ENCODE peak calls at places on chromosome 14, in ten cellular contexts. I is GM12865; D is skeletal muscle cell; N is lung; T is prostate gland; V is CD4-positive, CD25-positive, alpha-beta regulatory T cell; E is endothelial cell of umbilical vein; C is hepatocyte; Q is naive thymus-derived CD4-positive, alpha-beta T cell; F is astrocyte. K is an unnamed sample.

GRCh38 chr14:104314251-104314941 is 176.0 kb downstream of the KIF26A start:
- DNase-seq in E (no peak), N (no peak), D (no peak), V (no peak), I (no peak), F (no peak), C (no peak), T (no peak), Q (no peak), K (no peak)

GRCh38 chr14:59252772-59253500 is 64.5 kb downstream of the DAAM1 start:
- DNase-seq in F (no peak), I (no peak), Q (no peak), V (no peak), D (no peak), C (no peak), E (no peak), T (no peak), N (no peak), K (no peak)

GRCh38 chr14:21668377-21668776 is 5.2 kb downstream of the OR4E1 start:
- DNase-seq in V (no peak), D (no peak), N (no peak), F (no peak), I (no peak), E (peak), T (no peak), C (peak), Q (no peak), K (no peak)

GRCh38 chr14:68503186-68503825 is 289.6 kb downstream of the ZFP36L1 start:
- DNase-seq in Q (no peak), N (no peak), V (no peak), E (no peak), D (no peak), F (no peak), C (no peak), I (no peak), T (no peak), K (no peak)

GRCh38 chr14:36604757-36605505 is 22.5 kb upstream of the NKX2-8 start:
- DNase-seq in Q (no peak), F (peak), I (peak), E (peak), C (peak), D (peak), V (no peak), N (peak), T (peak), K (peak)

GRCh38 chr14:93880025-93880820 is 46.9 kb upstream of the FAM181A start:
- DNase-seq in D (no peak), C (no peak), Q (no peak), F (no peak), N (no peak), I (no peak), E (no peak), T (no peak), V (no peak), K (no peak)

GRCh38 chr14:31059152-31059924 is 33.2 kb upstream of the STRN3 start:
- DNase-seq in V (no peak), E (no peak), C (peak), F (peak), Q (no peak), D (peak), N (peak), I (no peak), T (no peak), K (no peak)

GRCh38 chr14:59428581-59429012 is 36.6 kb downstream of the GPR135 start:
- DNase-seq in T (no peak), C (no peak), F (peak), I (no peak), Q (no peak), E (peak), N (no peak), D (peak), V (no peak), K (no peak)

GRCh38 chr14:49975799-49976198 is 82.9 kb downstream of the ARF6 start:
- DNase-seq in F (no peak), T (no peak), N (no peak), V (no peak), I (no peak), Q (no peak), E (no peak), C (no peak), D (no peak), K (no peak)

GRCh38 chr14:59844414-59844813 is 26.2 kb downstream of the RTN1 start:
- DNase-seq in E (no peak), C (no peak), N (no peak), F (no peak), I (no peak), V (no peak), Q (no peak), T (no peak), D (no peak), K (no peak)

GRCh38 chr14:64745511-64746041 is 41.4 kb downstream of the PLEKHG3 start:
- DNase-seq in Q (no peak), F (peak), V (no peak), N (no peak), T (no peak), E (no peak), D (no peak), I (no peak), C (no peak), K (no peak)

GRCh38 chr14:71555654-71556559 is 376.3 kb upstream of the RGS6 start:
- DNase-seq in I (peak), T (no peak), D (no peak), E (peak), Q (peak), N (no peak), V (peak), F (peak), C (peak), K (peak)

GRCh38 chr14:104143521-104144452 is 5.4 kb downstream of the KIF26A start:
- DNase-seq in T (no peak), D (no peak), V (no peak), F (no peak), Q (no peak), N (no peak), E (no peak), C (no peak), I (no peak), K (no peak)

GRCh38 chr14:73465833-73466532 is 7.6 kb upstream of the NUMB start:
- DNase-seq in T (no peak), E (peak), F (no peak), C (no peak), V (no peak), N (no peak), D (no peak), I (no peak), Q (no peak), K (no peak)

GRCh38 chr14:32263939-32264567 is 61.0 kb upstream of the RNU6-8 start:
- DNase-seq in E (no peak), Q (no peak), C (no peak), I (no peak), D (no peak), V (no peak), N (no peak), T (no peak), F (no peak), K (no peak)

GRCh38 chr14:73743431-73743931 is 29.3 kb upstream of the PNMA1 start:
- DNase-seq in F (no peak), V (peak), E (peak), I (peak), D (no peak), Q (peak), C (peak), N (peak), T (no peak), K (peak)

GRCh38 chr14:28603606-28604005 is 163.0 kb upstream of the FOXG1 start:
- DNase-seq in F (peak), Q (no peak), T (peak), E (no peak), N (no peak), V (no peak), C (no peak), D (peak), I (no peak), K (no peak)

GRCh38 chr14:56342419-56342901 is 224.2 kb downstream of the PELI2 start:
- DNase-seq in T (no peak), F (peak), N (no peak), E (peak), C (no peak), I (peak), Q (no peak), D (peak), V (no peak), K (peak)

GRCh38 chr14:81655423-81656314 is 122.0 kb upstream of the SEL1L start:
- DNase-seq in N (no peak), Q (no peak), I (peak), E (no peak), C (peak), V (no peak), D (no peak), T (no peak), F (no peak), K (no peak)

GRCh38 chr14:63654346-63654745 is 12.7 kb upstream of the WDR89 start:
- DNase-seq in E (no peak), Q (no peak), I (no peak), V (no peak), N (no peak), C (no peak), F (peak), T (no peak), D (no peak), K (no peak)

GRCh38 chr14:50497351-50497750 is 35.0 kb downstream of the MAP4K5 start:
- DNase-seq in Q (no peak), F (no peak), D (no peak), T (no peak), C (no peak), I (no peak), V (no peak), E (no peak), N (no peak), K (no peak)

GRCh38 chr14:49954171-49954631 is 61.3 kb downstream of the ARF6 start:
- DNase-seq in C (no peak), T (no peak), N (peak), D (no peak), E (no peak), F (no peak), V (no peak), Q (no peak), I (no peak), K (no peak)

GRCh38 chr14:59123975-59124374 is 64.5 kb upstream of the DAAM1 start:
- DNase-seq in N (no peak), I (no peak), F (no peak), T (no peak), V (no peak), D (no peak), Q (no peak), E (no peak), C (peak), K (peak)

GRCh38 chr14:100292776-100293461 is 13.3 kb downstream of the SLC25A29 start:
- DNase-seq in E (no peak), V (no peak), C (no peak), N (no peak), D (no peak), Q (no peak), I (no peak), F (no peak), T (no peak), K (no peak)

GRCh38 chr14:95197498-95198010 is 40.2 kb upstream of the DICER1 start:
- DNase-seq in D (no peak), Q (no peak), V (no peak), E (no peak), F (no peak), N (no peak), I (no peak), T (peak), C (peak), K (no peak)

GRCh38 chr14:33931439-33931838 is 19.4 kb downstream of the EGLN3 start:
- DNase-seq in T (no peak), V (no peak), I (no peak), D (no peak), E (no peak), N (no peak), Q (no peak), F (no peak), C (no peak), K (no peak)

GRCh38 chr14:104387000-104387384 is 192.6 kb upstream of the C14orf180 start:
- DNase-seq in Q (no peak), D (no peak), C (no peak), F (no peak), T (no peak), E (no peak), N (no peak), I (peak), V (no peak), K (no peak)

GRCh38 chr14:39368261-39368959 is 63.8 kb downstream of the FBXO33 start:
- DNase-seq in D (peak), I (peak), C (peak), N (no peak), F (peak), V (no peak), Q (no peak), T (peak), E (peak), K (peak)

GRCh38 chr14:31592619-31593018 is 31.4 kb downstream of the NUBPL start:
- DNase-seq in T (no peak), F (no peak), V (no peak), C (no peak), I (no peak), E (no peak), D (peak), N (no peak), Q (no peak), K (no peak)

GRCh38 chr14:72543325-72543724 is 350.6 kb downstream of the DPF3 start:
- DNase-seq in D (peak), N (no peak), T (no peak), F (no peak), I (no peak), C (no peak), V (no peak), E (no peak), Q (no peak), K (no peak)

GRCh38 chr14:64705406-64706118 is 1.3 kb downstream of the PLEKHG3 start:
- DNase-seq in E (no peak), V (no peak), C (peak), T (peak), Q (no peak), I (no peak), N (no peak), D (no peak), F (no peak), K (no peak)

GRCh38 chr14:77303417-77304156 is 17.1 kb downstream of the POMT2 start:
- DNase-seq in D (peak), Q (no peak), T (no peak), I (peak), N (peak), E (peak), C (peak), F (peak), V (no peak), K (no peak)

GRCh38 chr14:43119672-43120071 is 1387.4 kb downstream of the FSCB start:
- DNase-seq in C (no peak), I (no peak), F (no peak), D (no peak), T (no peak), N (no peak), V (no peak), E (no peak), Q (no peak), K (no peak)

GRCh38 chr14:46344327-46344937 is 307.1 kb downstream of the RPL10L start:
- DNase-seq in D (no peak), N (no peak), V (no peak), I (peak), Q (no peak), E (peak), F (peak), C (peak), T (no peak), K (peak)

DNA sequence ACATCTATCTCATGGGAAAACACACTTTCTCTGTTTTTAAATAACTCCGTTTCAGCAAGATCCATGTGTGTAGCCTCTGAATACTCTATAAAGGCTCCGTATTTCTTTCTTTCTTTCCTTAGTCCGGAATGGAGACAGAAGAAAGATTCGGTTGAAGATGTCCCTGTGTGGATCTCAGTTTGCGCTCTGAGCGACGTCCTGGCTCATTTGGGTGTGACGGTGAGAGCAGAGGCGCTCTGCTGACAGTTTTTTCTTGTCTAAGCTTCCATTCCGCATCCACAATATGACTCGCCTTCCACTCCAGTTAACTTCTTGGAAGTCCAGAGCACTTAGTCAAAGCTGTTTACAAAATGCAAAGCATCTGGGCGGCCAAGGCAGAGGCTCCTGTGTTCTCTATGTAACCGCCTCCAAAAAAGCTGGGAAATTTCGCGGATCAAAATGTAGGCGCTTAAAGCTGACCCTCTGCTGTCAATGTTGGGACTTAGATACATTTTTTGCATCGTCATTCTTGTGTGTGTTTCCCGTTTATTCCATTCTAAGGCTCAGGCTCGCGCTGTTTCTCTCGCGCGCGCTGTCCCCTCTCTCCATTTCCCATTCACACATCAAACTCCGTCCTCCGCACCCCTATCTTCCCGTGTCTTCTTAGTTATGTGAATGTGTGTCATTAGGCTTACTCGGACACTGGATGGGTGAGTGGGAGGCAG is 910 bp upstream of the FLRT2 start:
- DNase-seq in C (peak), V (no peak), I (no peak), T (no peak), D (no peak), Q (no peak), N (no peak), F (peak), E (peak), K (no peak)
- H3K4me3 ChIP-seq in C (peak), V (no peak), I (no peak), T (peak), D (peak), Q (no peak), N (no peak), F (peak), E (peak), K (no peak)

GRCh38 chr14:103016594-103016993 is 40.8 kb downstream of the CDC42BPB start:
- DNase-seq in D (no peak), E (no peak), V (no peak), T (no peak), C (no peak), I (no peak), F (no peak), Q (no peak), N (no peak), K (no peak)

GRCh38 chr14:103013028-103013427 is 44.3 kb downstream of the CDC42BPB start:
- DNase-seq in T (no peak), V (no peak), F (no peak), Q (no peak), C (no peak), N (no peak), E (no peak), D (no peak), I (no peak), K (no peak)

GRCh38 chr14:103016071-103016470 is 41.3 kb downstream of the CDC42BPB start:
- DNase-seq in V (no peak), N (no peak), I (no peak), T (peak), F (no peak), C (no peak), D (no peak), Q (no peak), E (no peak), K (no peak)

GRCh38 chr14:103015426-103015825 is 41.9 kb downstream of the CDC42BPB start:
- DNase-seq in E (peak), V (no peak), C (no peak), T (no peak), Q (no peak), I (no peak), D (no peak), N (no peak), F (no peak), K (no peak)

GRCh38 chr14:103014466-103015319 is 42.7 kb downstream of the CDC42BPB start:
- DNase-seq in T (no peak), F (peak), V (no peak), E (peak), N (no peak), D (no peak), C (no peak), I (peak), Q (no peak), K (no peak)
- H3K4me3 ChIP-seq in T (no peak), F (no peak), V (no peak), E (peak), N (no peak), D (no peak), C (no peak), I (no peak), Q (no peak), K (no peak)

DNA sequence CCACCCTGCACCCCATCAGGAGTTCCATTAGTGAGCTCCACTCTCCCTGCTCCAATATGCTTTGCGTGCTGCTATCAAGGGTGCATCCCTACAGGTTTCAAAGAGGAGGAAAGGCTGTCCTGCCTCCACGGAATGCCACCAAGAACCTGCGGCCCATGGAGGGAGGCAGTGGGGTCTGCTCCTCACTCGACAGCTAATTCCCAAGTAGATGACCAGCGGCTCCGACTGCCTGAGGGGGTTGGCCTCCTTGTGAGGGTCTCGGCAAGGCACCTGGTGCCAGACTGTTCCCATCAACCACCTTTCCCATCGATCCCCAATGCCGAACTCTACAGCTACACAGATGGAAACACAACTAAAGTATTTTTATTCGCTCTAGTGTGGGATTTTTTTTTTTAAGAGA is 36.0 kb downstream of the AMN start:
- DNase-seq in F (no peak), N (no peak), T (no peak), V (no peak), Q (no peak), C (no peak), E (no peak), D (no peak), I (no peak), K (no peak)
- H3K4me3 ChIP-seq in F (no peak), N (no peak), T (no peak), V (no peak), Q (no peak), C (no peak), E (no peak), D (no peak), I (no peak), K (no peak)

GRCh38 chr14:102811971-102812370 is 34.7 kb downstream of the TRAF3 start:
- DNase-seq in E (no peak), F (no peak), Q (no peak), N (no peak), D (no peak), T (no peak), V (no peak), I (no peak), C (no peak), K (no peak)
- H3K4me3 ChIP-seq in E (no peak), F (no peak), Q (no peak), N (no peak), D (no peak), T (no peak), V (peak), I (no peak), C (no peak), K (no peak)

DNA sequence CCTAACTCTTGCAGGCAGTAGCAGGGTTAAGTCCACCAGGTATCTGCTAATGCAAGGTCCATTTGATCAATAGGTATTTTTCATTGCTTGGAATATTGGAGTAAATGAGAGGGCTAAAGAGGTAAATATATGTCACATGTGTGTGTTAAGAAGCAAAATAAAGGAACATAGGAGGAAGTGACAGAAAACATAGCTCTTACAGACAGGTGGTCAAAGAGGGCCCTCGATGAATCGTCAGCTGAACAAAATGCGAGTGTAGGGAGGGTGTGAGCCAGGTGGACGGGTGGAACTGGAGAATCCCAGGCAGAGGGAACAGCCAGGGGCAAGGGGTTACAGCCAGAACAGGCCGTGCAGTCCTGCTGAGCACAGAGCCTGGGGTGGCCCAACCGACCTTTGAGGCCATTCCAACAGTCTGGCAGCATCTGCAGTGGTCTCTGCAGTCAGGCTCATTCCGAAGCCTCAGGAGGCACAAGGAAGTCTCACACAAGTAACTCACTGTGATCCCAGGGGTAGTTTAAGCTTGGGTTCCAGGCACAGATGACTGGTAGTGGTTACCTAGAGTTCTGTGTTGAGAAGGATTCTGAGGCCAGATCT is 43.2 kb downstream of the CCDC88C start:
- DNase-seq in F (no peak), E (peak), T (no peak), C (no peak), V (no peak), Q (no peak), N (no peak), I (no peak), D (no peak), K (no peak)
- H3K4me3 ChIP-seq in F (no peak), E (no peak), T (no peak), C (no peak), V (peak), Q (peak), N (no peak), I (peak), D (no peak), K (peak)